ENCODE peak calls at places on chromosomes 6 and 20, in seven cellular contexts. P, U, K, X, I, W and C are unnamed samples.

GRCh38 chr20:64219202-64219601 is 36.3 kb upstream of the PCMTD2 start:
- DNase-seq in W (no peak), K (no peak), X (no peak), P (no peak), U (no peak), I (no peak), C (no peak)

GRCh38 chr6:151440930-151441329 is 11.0 kb downstream of the RMND1 start:
- DNase-seq in U (no peak), X (peak; percentile 37), P (no peak), W (no peak), K (peak; percentile 62), I (no peak), C (no peak)

GRCh38 chr6:901696-902455 is 208.9 kb upstream of the EXOC2 start:
- DNase-seq in I (no peak), P (no peak), W (no peak), K (no peak), U (no peak), X (no peak), C (no peak)

GRCh38 chr6:37585523-37585905 is 85.8 kb upstream of the CCDC167 start:
- DNase-seq in W (no peak), K (no peak), U (no peak), I (no peak), P (no peak), X (no peak), C (no peak)

GRCh38 chr6:35146453-35146852 is 5.3 kb upstream of the TCP11 start:
- DNase-seq in K (peak; percentile 69), U (no peak), X (no peak), W (peak; percentile 42), P (peak; percentile 49), I (peak; percentile 66), C (peak; percentile 65)

GRCh38 chr6:136797977-136798376 is 5.7 kb upstream of the MAP3K5 start:
- DNase-seq in U (no peak), P (no peak), W (no peak), I (no peak), X (no peak), K (no peak), C (no peak)

GRCh38 chr20:40991181-40991889 is 37.3 kb upstream of the TOP1 start:
- DNase-seq in W (no peak), X (peak; percentile 87), U (no peak), P (no peak), K (no peak), I (no peak), C (no peak)

GRCh38 chr6:75975904-75976303 is 96.6 kb downstream of the IMPG1 start:
- DNase-seq in X (no peak), U (no peak), W (no peak), P (no peak), I (no peak), K (no peak), C (no peak)

GRCh38 chr6:166483026-166483425 is 100.3 kb upstream of the MPC1 start:
- DNase-seq in X (no peak), W (no peak), K (no peak), P (no peak), I (no peak), U (no peak), C (no peak)

GRCh38 chr6:45543298-45544235 is 165.8 kb upstream of the SUPT3H start:
- DNase-seq in W (no peak), X (no peak), I (no peak), P (no peak), U (no peak), K (peak; percentile 50), C (peak; percentile 34)

GRCh38 chr6:140415266-140415665 is 1040.8 kb upstream of the CITED2 start:
- DNase-seq in P (no peak), U (no peak), W (no peak), I (no peak), K (no peak), X (no peak), C (no peak)

GRCh38 chr6:26216886-26217713 is 129.9 kb downstream of the HFE start:
- DNase-seq in K (peak; percentile 89), W (peak; percentile 70), I (peak; percentile 85), U (no peak), X (no peak), P (peak; percentile 86), C (peak; percentile 86)

GRCh38 chr20:52654552-52654951 is 317.6 kb upstream of the TSHZ2 start:
- DNase-seq in K (no peak), U (no peak), W (no peak), P (no peak), X (no peak), I (no peak), C (no peak)

GRCh38 chr6:112475083-112475482 is 128.0 kb downstream of the RFPL4B start:
- DNase-seq in I (no peak), K (peak; percentile 1), P (no peak), U (peak; percentile 90), W (no peak), X (no peak), C (no peak)

GRCh38 chr6:52725133-52725529 is 38.1 kb downstream of the GSTA2 start:
- DNase-seq in I (no peak), P (no peak), U (no peak), W (no peak), X (no peak), K (peak; percentile 46), C (peak; percentile 43)

GRCh38 chr20:24102290-24102689 is 113.7 kb upstream of the GGTLC1 start:
- DNase-seq in P (no peak), W (no peak), K (no peak), I (peak; percentile 56), X (no peak), U (no peak), C (peak; percentile 1)

GRCh38 chr6:118715371-118715770 is 64.0 kb upstream of the CEP85L start:
- DNase-seq in X (no peak), I (no peak), W (no peak), U (no peak), P (no peak), K (no peak), C (no peak)

GRCh38 chr6:143965503-143966171 is 42.4 kb downstream of the PLAGL1 start:
- DNase-seq in P (no peak), W (no peak), I (no peak), K (peak; percentile 73), U (peak; percentile 44), X (no peak), C (peak; percentile 53)

GRCh38 chr20:40134176-40134575 is 554.9 kb downstream of the MAFB start:
- DNase-seq in I (no peak), U (no peak), W (no peak), K (no peak), X (no peak), P (no peak), C (no peak)

GRCh38 chr6:154352898-154353585 is 3.6 kb downstream of the IPCEF1 start:
- DNase-seq in U (no peak), X (peak; percentile 65), I (no peak), W (no peak), P (no peak), K (no peak), C (no peak)

GRCh38 chr20:378961-379336 is 1.6 kb upstream of the TRIB3 start:
- DNase-seq in K (no peak), U (no peak), X (no peak), W (no peak), I (no peak), P (peak; percentile 9), C (no peak)

GRCh38 chr20:383889-384288 is 3.3 kb downstream of the TRIB3 start:
- DNase-seq in I (no peak), K (no peak), P (no peak), X (no peak), W (no peak), U (no peak), C (no peak)

GRCh38 chr20:382291-383115 is 1.9 kb downstream of the TRIB3 start:
- DNase-seq in P (no peak), X (no peak), W (no peak), K (no peak), U (no peak), I (no peak), C (no peak)

GRCh38 chr20:381581-382290 is 1.2 kb downstream of the TRIB3 start:
- DNase-seq in P (peak; percentile 80), K (peak; percentile 84), X (peak; percentile 93), I (peak; percentile 50), U (no peak), W (peak; percentile 43), C (peak; percentile 81)

GRCh38 chr20:380763-381580 is 412 bp downstream of the TRIB3 start:
- DNase-seq in I (peak; percentile 64), K (peak; percentile 75), U (no peak), X (peak; percentile 83), W (peak; percentile 47), P (peak; percentile 54), C (peak; percentile 85)
- TF ChIP-seq CTCF in I (no peak), K (no peak), U (no peak), X (no peak), W (peak; percentile 43), P (no peak), C (no peak)

GRCh38 chr20:32650545-32650944 is 23.2 kb downstream of the C20orf203 start:
- DNase-seq in P (no peak), X (no peak), K (no peak), W (no peak), U (no peak), I (no peak), C (no peak)

GRCh38 chr20:32651537-32651936 is 22.2 kb downstream of the C20orf203 start:
- DNase-seq in I (no peak), X (no peak), K (no peak), U (no peak), W (no peak), P (no peak), C (no peak)

GRCh38 chr20:32649697-32650471 is 23.9 kb downstream of the C20orf203 start:
- DNase-seq in K (no peak), W (no peak), P (no peak), U (no peak), X (no peak), I (no peak), C (no peak)

GRCh38 chr20:32655903-32656500 is 17.7 kb downstream of the C20orf203 start:
- DNase-seq in P (no peak), K (no peak), U (no peak), X (no peak), I (no peak), W (no peak), C (no peak)

GRCh38 chr20:32652739-32653526 is 20.8 kb downstream of the C20orf203 start:
- DNase-seq in P (peak; percentile 85), W (peak; percentile 99), I (peak; percentile 91), X (peak; percentile 90), K (peak; percentile 92), U (peak; percentile 27), C (peak; percentile 84)
- TF ChIP-seq CTCF in P (peak; percentile 94), W (peak; percentile 100), I (peak; percentile 97), X (peak; percentile 93), K (peak; percentile 91), U (peak; percentile 95), C (peak; percentile 94)

DNA sequence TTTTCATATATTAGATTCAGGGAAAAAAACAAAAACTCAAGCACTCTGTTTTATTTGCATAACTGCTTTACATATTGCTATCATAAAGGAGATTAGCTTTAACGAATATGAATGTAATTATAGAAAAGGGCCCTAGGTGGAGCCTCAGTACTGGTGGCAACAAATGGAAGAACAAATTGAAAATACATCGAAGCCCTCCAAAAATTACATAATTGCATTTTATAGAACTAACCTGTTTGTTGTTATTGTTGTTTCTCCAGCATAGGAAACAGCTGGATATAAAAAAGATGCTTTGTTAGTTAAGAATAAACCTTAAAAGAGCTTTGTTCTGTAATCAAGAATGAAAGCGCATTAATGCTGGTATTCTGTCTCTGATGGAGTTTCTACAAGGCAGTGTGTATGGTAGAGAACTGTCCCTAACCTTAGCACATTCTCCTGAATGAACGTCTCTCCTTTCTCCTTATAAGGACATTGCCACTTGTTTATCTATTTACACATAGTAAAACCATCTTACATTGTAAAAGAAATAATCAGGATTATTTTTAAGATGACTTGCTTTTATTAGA is 33.7 kb upstream of the LCA5 start:
- DNase-seq in I (no peak), U (peak; percentile 14), X (peak; percentile 51), K (peak; percentile 53), W (no peak), P (no peak), C (peak; percentile 49)
- TF ChIP-seq CTCF in I (peak; percentile 65), U (peak; percentile 56), X (peak; percentile 26), K (peak; percentile 58), W (peak; percentile 81), P (peak; percentile 62), C (peak; percentile 68)

GRCh38 chr6:8904754-8905153 is 469.4 kb upstream of the SLC35B3 start:
- DNase-seq in W (no peak), K (no peak), P (no peak), I (no peak), X (no peak), U (no peak), C (peak; percentile 21)
- TF ChIP-seq CTCF in W (peak; percentile 43), K (no peak), P (no peak), I (peak; percentile 35), X (peak; percentile 34), U (no peak), C (no peak)